ENCODE peak calls at places on chromosomes 16 and 17, in five cellular contexts. One of them, this sample, is unnamed.

GRCh38 chr17:50498021-50498874 is 10.0 kb upstream of the MYCBPAP start:
- DNase-seq in CD8-positive, alpha-beta memory T cell: no peak
- DNase-seq in GM06990: no peak
- DNase-seq in heart left ventricle: no peak
- DNase-seq in CD8-positive, alpha-beta T cell: no peak
- DNase-seq in this sample: peak; percentile 44

GRCh38 chr17:83152745-83153611 is 73.6 kb downstream of the METRNL start:
- DNase-seq in CD8-positive, alpha-beta memory T cell: no peak
- DNase-seq in GM06990: no peak
- DNase-seq in heart left ventricle: no peak
- DNase-seq in CD8-positive, alpha-beta T cell: no peak
- DNase-seq in this sample: peak; percentile 40

GRCh38 chr16:3266873-3267537 is 10.6 kb upstream of the MEFV start:
- DNase-seq in CD8-positive, alpha-beta memory T cell: no peak
- DNase-seq in GM06990: no peak
- DNase-seq in heart left ventricle: no peak
- DNase-seq in CD8-positive, alpha-beta T cell: no peak
- DNase-seq in this sample: peak; percentile 53

GRCh38 chr16:61042736-61043135 is 993.5 kb downstream of the CDH8 start:
- DNase-seq in CD8-positive, alpha-beta memory T cell: no peak
- DNase-seq in GM06990: no peak
- DNase-seq in heart left ventricle: no peak
- DNase-seq in CD8-positive, alpha-beta T cell: no peak
- DNase-seq in this sample: peak; percentile 76

GRCh38 chr17:67718325-67718941 is 697 bp downstream of the NOL11 start:
- DNase-seq in CD8-positive, alpha-beta memory T cell: no peak
- DNase-seq in GM06990: no peak
- DNase-seq in heart left ventricle: no peak
- DNase-seq in CD8-positive, alpha-beta T cell: no peak
- DNase-seq in this sample: peak; percentile 82

GRCh38 chr17:59107306-59107670 is 608 bp upstream of the TRIM37 start:
- DNase-seq in CD8-positive, alpha-beta memory T cell: no peak
- DNase-seq in GM06990: no peak
- DNase-seq in heart left ventricle: no peak
- DNase-seq in CD8-positive, alpha-beta T cell: no peak
- DNase-seq in this sample: no peak

GRCh38 chr17:46776298-46777005 is 42.0 kb downstream of the WNT3 start:
- DNase-seq in CD8-positive, alpha-beta memory T cell: no peak
- DNase-seq in GM06990: no peak
- DNase-seq in heart left ventricle: peak; percentile 24
- DNase-seq in CD8-positive, alpha-beta T cell: no peak
- DNase-seq in this sample: peak; percentile 43

GRCh38 chr16:65769776-65770438 is 596.6 kb upstream of the CDH5 start:
- DNase-seq in CD8-positive, alpha-beta memory T cell: no peak
- DNase-seq in GM06990: no peak
- DNase-seq in heart left ventricle: no peak
- DNase-seq in CD8-positive, alpha-beta T cell: no peak
- DNase-seq in this sample: no peak

GRCh38 chr17:9931144-9931543 is 26.1 kb upstream of the RCVRN start:
- DNase-seq in CD8-positive, alpha-beta memory T cell: no peak
- DNase-seq in GM06990: no peak
- DNase-seq in heart left ventricle: peak; percentile 10
- DNase-seq in CD8-positive, alpha-beta T cell: no peak
- DNase-seq in this sample: no peak

GRCh38 chr17:66989579-66989978 is 25.1 kb downstream of the CACNG4 start:
- DNase-seq in CD8-positive, alpha-beta memory T cell: no peak
- DNase-seq in GM06990: no peak
- DNase-seq in heart left ventricle: no peak
- DNase-seq in CD8-positive, alpha-beta T cell: no peak
- DNase-seq in this sample: no peak

GRCh38 chr16:88290850-88291830 is 91.6 kb upstream of the ZNF469 start:
- DNase-seq in CD8-positive, alpha-beta memory T cell: no peak
- DNase-seq in GM06990: no peak
- DNase-seq in heart left ventricle: no peak
- DNase-seq in CD8-positive, alpha-beta T cell: no peak
- DNase-seq in this sample: no peak

GRCh38 chr16:2785101-2785991 is 2.0 kb downstream of the PRSS33 start:
- DNase-seq in CD8-positive, alpha-beta memory T cell: peak; percentile 61
- DNase-seq in GM06990: no peak
- DNase-seq in heart left ventricle: no peak
- DNase-seq in CD8-positive, alpha-beta T cell: peak; percentile 26
- DNase-seq in this sample: peak; percentile 44

GRCh38 chr16:4327782-4328579 is 12.1 kb downstream of the GLIS2 start:
- DNase-seq in CD8-positive, alpha-beta memory T cell: peak; percentile 66
- DNase-seq in GM06990: no peak
- DNase-seq in heart left ventricle: peak; percentile 88
- DNase-seq in CD8-positive, alpha-beta T cell: peak; percentile 30
- DNase-seq in this sample: peak; percentile 95

GRCh38 chr16:82990155-82990554 is 363.4 kb downstream of the CDH13 start:
- DNase-seq in CD8-positive, alpha-beta memory T cell: no peak
- DNase-seq in GM06990: no peak
- DNase-seq in heart left ventricle: no peak
- DNase-seq in CD8-positive, alpha-beta T cell: no peak
- DNase-seq in this sample: no peak

GRCh38 chr17:41871789-41872188 is 6.6 kb upstream of the KLHL11 start:
- DNase-seq in CD8-positive, alpha-beta memory T cell: no peak
- DNase-seq in GM06990: no peak
- DNase-seq in heart left ventricle: no peak
- DNase-seq in CD8-positive, alpha-beta T cell: no peak
- DNase-seq in this sample: peak; percentile 44

GRCh38 chr17:28956112-28956511 is 4.8 kb upstream of the PHF12 start:
- DNase-seq in CD8-positive, alpha-beta memory T cell: no peak
- DNase-seq in GM06990: no peak
- DNase-seq in heart left ventricle: no peak
- DNase-seq in CD8-positive, alpha-beta T cell: no peak
- DNase-seq in this sample: peak; percentile 88

GRCh38 chr17:68288375-68288774 is 2.6 kb downstream of the SLC16A6 start:
- DNase-seq in CD8-positive, alpha-beta memory T cell: no peak
- DNase-seq in GM06990: peak; percentile 56
- DNase-seq in heart left ventricle: no peak
- DNase-seq in CD8-positive, alpha-beta T cell: no peak
- DNase-seq in this sample: no peak

GRCh38 chr17:59963738-59964454 is 644 bp downstream of the RNFT1 start:
- DNase-seq in CD8-positive, alpha-beta memory T cell: peak; percentile 66
- DNase-seq in GM06990: no peak
- DNase-seq in heart left ventricle: peak; percentile 68
- DNase-seq in CD8-positive, alpha-beta T cell: peak; percentile 38
- DNase-seq in this sample: no peak

GRCh38 chr16:49129935-49130334 is 151.7 kb downstream of the CBLN1 start:
- DNase-seq in CD8-positive, alpha-beta memory T cell: no peak
- DNase-seq in GM06990: no peak
- DNase-seq in heart left ventricle: no peak
- DNase-seq in CD8-positive, alpha-beta T cell: no peak
- DNase-seq in this sample: no peak

GRCh38 chr16:64983983-64984382 is 137.9 kb downstream of the CDH11 start:
- DNase-seq in CD8-positive, alpha-beta memory T cell: no peak
- DNase-seq in GM06990: no peak
- DNase-seq in heart left ventricle: peak; percentile 61
- DNase-seq in CD8-positive, alpha-beta T cell: no peak
- DNase-seq in this sample: peak; percentile 90

GRCh38 chr17:17728550-17729251 is 47.4 kb downstream of the RAI1 start:
- DNase-seq in CD8-positive, alpha-beta memory T cell: no peak
- DNase-seq in GM06990: no peak
- DNase-seq in heart left ventricle: no peak
- DNase-seq in CD8-positive, alpha-beta T cell: no peak
- DNase-seq in this sample: no peak

GRCh38 chr16:8310356-8310755 is 280.0 kb downstream of the TMEM114 start:
- DNase-seq in CD8-positive, alpha-beta memory T cell: no peak
- DNase-seq in GM06990: no peak
- DNase-seq in heart left ventricle: no peak
- DNase-seq in CD8-positive, alpha-beta T cell: no peak
- DNase-seq in this sample: no peak

GRCh38 chr17:9209347-9209746 is 188.0 kb downstream of the NTN1 start:
- DNase-seq in CD8-positive, alpha-beta memory T cell: no peak
- DNase-seq in GM06990: no peak
- DNase-seq in heart left ventricle: no peak
- DNase-seq in CD8-positive, alpha-beta T cell: no peak
- DNase-seq in this sample: peak; percentile 34

GRCh38 chr17:17122781-17123483 is 80.7 kb downstream of the MPRIP start:
- DNase-seq in CD8-positive, alpha-beta memory T cell: no peak
- DNase-seq in GM06990: no peak
- DNase-seq in heart left ventricle: no peak
- DNase-seq in CD8-positive, alpha-beta T cell: no peak
- DNase-seq in this sample: no peak

GRCh38 chr17:56300191-56300590 is 146.9 kb downstream of the ANKFN1 start:
- DNase-seq in CD8-positive, alpha-beta memory T cell: no peak
- DNase-seq in GM06990: no peak
- DNase-seq in heart left ventricle: no peak
- DNase-seq in CD8-positive, alpha-beta T cell: no peak
- DNase-seq in this sample: no peak

GRCh38 chr16:81224836-81225235 is 13.7 kb upstream of the BCO1 start:
- DNase-seq in CD8-positive, alpha-beta memory T cell: no peak
- DNase-seq in GM06990: no peak
- DNase-seq in heart left ventricle: no peak
- DNase-seq in CD8-positive, alpha-beta T cell: no peak
- DNase-seq in this sample: no peak

GRCh38 chr17:49730078-49730786 is 22.5 kb upstream of the SLC35B1 start:
- DNase-seq in CD8-positive, alpha-beta memory T cell: no peak
- DNase-seq in GM06990: no peak
- DNase-seq in heart left ventricle: peak; percentile 84
- DNase-seq in CD8-positive, alpha-beta T cell: no peak
- DNase-seq in this sample: no peak

GRCh38 chr16:81601008-81601428 is 156.4 kb downstream of the CMIP start:
- DNase-seq in CD8-positive, alpha-beta memory T cell: no peak
- DNase-seq in GM06990: no peak
- DNase-seq in heart left ventricle: peak; percentile 28
- DNase-seq in CD8-positive, alpha-beta T cell: no peak
- DNase-seq in this sample: no peak

GRCh38 chr17:7408341-7408740 is 696 bp downstream of the NLGN2 start:
- DNase-seq in CD8-positive, alpha-beta memory T cell: peak; percentile 68
- DNase-seq in GM06990: no peak
- DNase-seq in heart left ventricle: no peak
- DNase-seq in CD8-positive, alpha-beta T cell: peak; percentile 6
- DNase-seq in this sample: peak; percentile 70

GRCh38 chr17:63405741-63406261 is 40.3 kb downstream of the CYB561 start:
- DNase-seq in CD8-positive, alpha-beta memory T cell: no peak
- DNase-seq in GM06990: no peak
- DNase-seq in heart left ventricle: no peak
- DNase-seq in CD8-positive, alpha-beta T cell: no peak
- DNase-seq in this sample: no peak

DNA sequence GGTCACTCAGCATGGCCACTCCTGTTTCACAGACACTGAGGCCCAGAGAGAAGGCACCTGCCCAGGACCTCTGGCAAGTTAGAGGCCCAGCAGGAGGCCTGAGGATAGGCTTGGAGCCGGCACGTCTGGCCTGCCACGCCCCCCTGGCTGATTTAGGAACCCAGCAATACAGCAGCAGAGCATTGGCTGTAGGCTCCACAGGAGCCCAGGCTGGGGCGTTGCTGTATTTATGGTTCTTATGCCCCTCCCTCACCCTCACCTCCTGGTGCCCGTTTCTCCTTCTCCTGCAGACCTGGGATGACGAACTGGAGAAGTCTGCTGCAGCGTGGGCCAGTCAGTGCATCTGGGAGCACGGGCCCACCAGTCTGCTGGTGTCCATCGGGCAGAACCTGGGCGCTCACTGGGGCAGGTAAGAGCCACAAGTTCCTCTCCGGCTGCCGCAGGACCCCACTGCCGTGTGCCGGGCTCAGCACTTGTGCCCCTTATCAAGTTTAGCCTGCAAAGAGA is 25.8 kb downstream of the CRISPLD2 start:
- DNase-seq in CD8-positive, alpha-beta memory T cell: no peak
- DNase-seq in GM06990: no peak
- DNase-seq in heart left ventricle: peak; percentile 42
- DNase-seq in CD8-positive, alpha-beta T cell: no peak
- DNase-seq in this sample: peak; percentile 78
- H3K4me3 ChIP-seq in CD8-positive, alpha-beta memory T cell: no peak overlapping the region
- H3K4me3 ChIP-seq in GM06990: no peak overlapping the region
- H3K4me3 ChIP-seq in heart left ventricle: no peak overlapping the region
- H3K4me3 ChIP-seq in CD8-positive, alpha-beta T cell: no peak overlapping the region
- H3K4me3 ChIP-seq in this sample: no peak overlapping the region

GRCh38 chr16:67534420-67534819 is 5.8 kb downstream of the RIPOR1 start:
- DNase-seq in CD8-positive, alpha-beta memory T cell: no peak
- DNase-seq in GM06990: no peak
- DNase-seq in heart left ventricle: no peak
- DNase-seq in CD8-positive, alpha-beta T cell: no peak
- DNase-seq in this sample: no peak
- H3K27me3 ChIP-seq in CD8-positive, alpha-beta memory T cell: peaks cover 11% of the 10 kb centered on the region
- H3K27me3 ChIP-seq in GM06990: no peaks in the 10 kb centered on the region
- H3K27me3 ChIP-seq in heart left ventricle: no peaks in the 10 kb centered on the region
- H3K27me3 ChIP-seq in CD8-positive, alpha-beta T cell: peaks cover 9% of the 10 kb centered on the region
- H3K27me3 ChIP-seq in this sample: peaks cover 51% of the 10 kb centered on the region

GRCh38 chr16:582614-583331 is 7.1 kb upstream of the RAB40C start:
- DNase-seq in CD8-positive, alpha-beta memory T cell: no peak
- DNase-seq in GM06990: no peak
- DNase-seq in heart left ventricle: peak; percentile 74
- DNase-seq in CD8-positive, alpha-beta T cell: no peak
- DNase-seq in this sample: peak; percentile 65

GRCh38 chr16:582218-582613 is 7.7 kb upstream of the RAB40C start:
- DNase-seq in CD8-positive, alpha-beta memory T cell: no peak
- DNase-seq in GM06990: no peak
- DNase-seq in heart left ventricle: no peak
- DNase-seq in CD8-positive, alpha-beta T cell: no peak
- DNase-seq in this sample: no peak

GRCh38 chr16:583470-583814 is 6.4 kb upstream of the RAB40C start:
- DNase-seq in CD8-positive, alpha-beta memory T cell: no peak
- DNase-seq in GM06990: no peak
- DNase-seq in heart left ventricle: no peak
- DNase-seq in CD8-positive, alpha-beta T cell: no peak
- DNase-seq in this sample: peak; percentile 79

GRCh38 chr16:585351-585750 is 4.5 kb upstream of the RAB40C start:
- DNase-seq in CD8-positive, alpha-beta memory T cell: no peak
- DNase-seq in GM06990: no peak
- DNase-seq in heart left ventricle: no peak
- DNase-seq in CD8-positive, alpha-beta T cell: no peak
- DNase-seq in this sample: peak; percentile 81

DNA sequence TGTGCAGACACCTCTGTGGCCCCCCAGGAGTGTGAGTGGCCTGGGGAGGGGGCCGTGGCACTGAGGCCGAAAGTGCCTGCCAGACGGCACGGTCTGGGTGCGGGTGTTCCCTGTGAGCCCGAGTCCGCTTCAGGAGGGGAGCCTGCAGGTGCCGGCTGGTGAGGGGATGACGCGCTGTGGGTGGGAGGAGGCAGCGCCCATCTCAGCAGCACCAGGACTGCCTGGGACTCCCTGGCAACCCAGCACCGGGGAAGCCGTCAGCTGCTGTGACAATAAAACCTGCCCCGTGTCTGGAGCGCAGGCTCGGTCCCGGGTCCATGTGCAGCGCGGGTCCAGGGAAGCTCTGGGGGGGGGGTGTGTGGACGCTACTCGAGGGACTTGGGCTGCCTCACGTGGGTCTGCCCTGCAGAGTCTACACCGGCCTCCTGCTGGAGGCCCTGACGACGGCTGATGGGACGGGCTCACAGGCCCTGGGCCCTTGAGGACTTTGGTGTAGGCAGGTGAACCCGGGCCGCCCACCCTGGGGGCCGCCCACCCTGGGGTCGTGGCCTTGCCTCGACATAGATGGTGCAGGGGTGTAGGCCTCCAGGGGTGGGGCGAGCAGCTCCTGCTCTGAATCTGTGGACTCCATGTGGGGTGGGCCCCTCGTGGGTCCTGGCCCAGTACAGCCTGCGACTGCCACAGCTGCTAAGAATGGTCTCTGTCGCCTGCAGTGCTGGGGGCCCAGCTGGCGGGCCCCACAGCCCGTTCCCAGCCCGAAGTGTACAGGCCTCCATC is 5.9 kb upstream of the RAB40C start:
- DNase-seq in CD8-positive, alpha-beta memory T cell: no peak
- DNase-seq in GM06990: no peak
- DNase-seq in heart left ventricle: peak; percentile 63
- DNase-seq in CD8-positive, alpha-beta T cell: no peak
- DNase-seq in this sample: peak; percentile 68
- H3K4me3 ChIP-seq in CD8-positive, alpha-beta memory T cell: no peak overlapping the region
- H3K4me3 ChIP-seq in GM06990: no peak overlapping the region
- H3K4me3 ChIP-seq in heart left ventricle: no peak overlapping the region
- H3K4me3 ChIP-seq in CD8-positive, alpha-beta T cell: no peak overlapping the region
- H3K4me3 ChIP-seq in this sample: no peak overlapping the region

GRCh38 chr16:22813223-22813945 is 578 bp upstream of the HS3ST2 start:
- DNase-seq in CD8-positive, alpha-beta memory T cell: no peak
- DNase-seq in GM06990: peak; percentile 17
- DNase-seq in heart left ventricle: peak; percentile 74
- DNase-seq in CD8-positive, alpha-beta T cell: no peak
- DNase-seq in this sample: peak; percentile 97
- H3K27me3 ChIP-seq in CD8-positive, alpha-beta memory T cell: peaks cover 8% of the 10 kb centered on the region
- H3K27me3 ChIP-seq in GM06990: no peaks in the 10 kb centered on the region
- H3K27me3 ChIP-seq in heart left ventricle: peaks cover 32% of the 10 kb centered on the region
- H3K27me3 ChIP-seq in CD8-positive, alpha-beta T cell: no peaks in the 10 kb centered on the region
- H3K27me3 ChIP-seq in this sample: peaks cover 97% of the 10 kb centered on the region

This sample was measured in endodermal cell.